ENCODE peak calls at places on chromosome 1, in nine cellular contexts. E is kidney; M is SJSA1; D is CD4-positive, alpha-beta memory T cell; X is stimulated activated naive B cell treated with anti-CD40 and anti-IgM and Interleukin-4, amounts not matched to agents 10 μg/mL and 1 μg/mL and 100 μg/mL, for 72 hours; A is endothelial cell; K is left ventricle myocardium superior; R is CD8-positive, alpha-beta T cell; U is stimulated activated naive CD4-positive, alpha-beta T cell. B is an unnamed sample.

GRCh38 chr1:234963180-234963903 is 165.3 kb downstream of the TOMM20 start:
- DNase-seq in A (no peak), K (peak), R (peak), U (peak), X (peak), M (peak), D (peak), E (peak), B (peak)

GRCh38 chr1:6502000-6502891 is 10.8 kb upstream of the PLEKHG5 start:
- DNase-seq in K (peak), R (no peak), M (no peak), U (no peak), X (no peak), E (peak), D (no peak), A (no peak), B (no peak)

GRCh38 chr1:9136925-9137324 is 8.0 kb upstream of the GPR157 start:
- DNase-seq in U (no peak), D (no peak), E (peak), M (no peak), R (no peak), K (no peak), X (no peak), A (no peak), B (no peak)

GRCh38 chr1:234985007-234985370 is 143.6 kb downstream of the TOMM20 start:
- DNase-seq in R (no peak), A (no peak), E (no peak), D (no peak), K (no peak), M (no peak), U (no peak), X (no peak), B (no peak)

GRCh38 chr1:177871633-177872562 is 98.0 kb downstream of the SEC16B start:
- DNase-seq in E (no peak), U (no peak), R (no peak), X (no peak), D (no peak), M (no peak), K (no peak), A (no peak), B (no peak)

GRCh38 chr1:35032384-35032739 is 617 bp upstream of the ZMYM6 start:
- DNase-seq in E (no peak), A (no peak), D (no peak), X (no peak), U (no peak), R (no peak), K (no peak), M (no peak), B (no peak)

GRCh38 chr1:205805082-205805711 is 7.8 kb downstream of the SLC41A1 start:
- DNase-seq in A (no peak), E (no peak), M (no peak), D (peak), R (peak), X (peak), U (peak), K (no peak), B (no peak)

GRCh38 chr1:199160521-199161318 is 521.9 kb downstream of the PTPRC start:
- DNase-seq in R (no peak), X (no peak), E (no peak), U (no peak), M (no peak), D (no peak), A (no peak), K (no peak), B (no peak)

GRCh38 chr1:204293605-204294365 is 65.9 kb downstream of the PLEKHA6 start:
- DNase-seq in A (no peak), E (no peak), R (no peak), K (peak), D (no peak), X (no peak), M (no peak), U (no peak), B (no peak)